ENCODE peak calls at places on chromosomes 6 and 20, in ten cellular contexts. H is ovary, J is H9, N is prostate gland, L is aorta, K is upper lobe of left lung, X is adipocyte, P is neural progenitor cell, E is A549, O is tibial artery. Y is an unnamed sample.

GRCh38 chr20:44185574-44185973 is 1.4 kb downstream of the JPH2 start:
- DNase-seq in O (no peak), E (no peak), K (no peak), H (no peak), L (no peak), P (no peak), J (no peak), X (no peak), N (no peak), Y (no peak)

GRCh38 chr20:56551571-56551970 is 18.5 kb downstream of the FAM209B start:
- DNase-seq in H (no peak), O (no peak), K (no peak), P (no peak), X (no peak), N (no peak), L (no peak), E (no peak), J (no peak), Y (no peak)

GRCh38 chr20:61451953-61452352 is 199.9 kb downstream of the CDH4 start:
- DNase-seq in L (no peak), P (no peak), E (no peak), X (no peak), J (no peak), H (no peak), N (no peak), K (no peak), O (no peak), Y (no peak)

GRCh38 chr20:32509639-32510066 is 75.5 kb downstream of the NOL4L start:
- DNase-seq in H (no peak), L (peak; percentile 33), N (peak; percentile 28), K (no peak), E (no peak), J (peak; percentile 26), O (no peak), X (no peak), P (no peak), Y (peak; percentile 26)

GRCh38 chr20:21360686-21361085 is 36.6 kb downstream of the NKX2-4 start:
- DNase-seq in J (no peak), L (no peak), H (no peak), P (no peak), X (peak; percentile 80), E (no peak), N (no peak), K (no peak), O (no peak), Y (no peak)

GRCh38 chr6:159788757-159789376 is 535 bp downstream of the TCP1 start:
- DNase-seq in O (peak; percentile 49), E (peak; percentile 15), P (peak; percentile 60), K (peak; percentile 90), L (peak; percentile 81), H (peak; percentile 31), N (peak; percentile 37), X (peak; percentile 71), J (peak; percentile 39), Y (no peak)

GRCh38 chr6:15389079-15389758 is 143.3 kb downstream of the JARID2 start:
- DNase-seq in N (peak; percentile 26), P (no peak), K (peak; percentile 15), O (no peak), X (peak; percentile 42), H (no peak), E (no peak), J (no peak), L (no peak), Y (no peak)

GRCh38 chr20:48298851-48299484 is 513.7 kb upstream of the SULF2 start:
- DNase-seq in X (peak; percentile 91), L (no peak), P (peak; percentile 25), O (no peak), H (no peak), K (no peak), J (no peak), E (peak; percentile 60), N (peak; percentile 48), Y (no peak)

DNA sequence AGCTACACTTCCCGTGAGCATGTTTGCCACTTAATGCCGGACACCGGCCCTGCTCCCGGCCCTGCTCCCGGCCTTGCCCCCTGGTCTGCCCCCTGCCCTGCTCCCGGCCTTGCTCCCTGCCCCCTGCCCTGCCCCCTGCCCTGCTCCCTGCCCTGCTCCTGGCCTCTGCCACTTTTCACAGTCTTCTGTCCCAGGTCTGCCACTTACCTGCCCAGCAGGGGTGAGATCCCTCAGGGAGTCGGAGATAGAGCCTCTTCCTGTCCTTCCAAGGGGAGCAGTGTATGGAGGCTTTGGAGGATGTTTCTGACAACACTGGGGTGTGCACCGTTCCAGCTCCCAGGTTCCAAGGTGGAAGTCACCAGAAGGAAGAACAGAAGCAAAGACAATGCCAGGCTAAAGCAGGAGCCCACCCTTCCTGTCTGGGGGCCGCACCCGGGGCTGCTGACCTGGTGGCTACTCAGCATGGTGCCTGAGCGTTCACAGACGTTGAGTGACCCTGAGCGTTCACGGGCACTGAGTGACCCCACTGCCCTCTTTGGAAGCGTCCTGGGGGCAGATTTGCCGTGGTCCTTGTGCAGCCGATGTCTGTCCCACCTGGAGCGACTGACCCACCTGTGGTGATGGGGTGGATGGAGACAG is 199.8 kb downstream of the DLL1 start:
- DNase-seq in N (no peak), L (peak; percentile 66), P (no peak), J (no peak), E (no peak), O (peak; percentile 12), K (peak; percentile 58), H (peak; percentile 8), X (no peak), Y (peak; percentile 3)
- H3K9me3 ChIP-seq in N (no peaks in the 10 kb centered on the region), L (no peaks in the 10 kb centered on the region), P (no peaks in the 10 kb centered on the region), J (no peaks in the 10 kb centered on the region), E (no peaks in the 10 kb centered on the region), O (no peaks in the 10 kb centered on the region), K (no peaks in the 10 kb centered on the region), H (no peaks in the 10 kb centered on the region), X (no peaks in the 10 kb centered on the region), Y (no peaks in the 10 kb centered on the region)

DNA sequence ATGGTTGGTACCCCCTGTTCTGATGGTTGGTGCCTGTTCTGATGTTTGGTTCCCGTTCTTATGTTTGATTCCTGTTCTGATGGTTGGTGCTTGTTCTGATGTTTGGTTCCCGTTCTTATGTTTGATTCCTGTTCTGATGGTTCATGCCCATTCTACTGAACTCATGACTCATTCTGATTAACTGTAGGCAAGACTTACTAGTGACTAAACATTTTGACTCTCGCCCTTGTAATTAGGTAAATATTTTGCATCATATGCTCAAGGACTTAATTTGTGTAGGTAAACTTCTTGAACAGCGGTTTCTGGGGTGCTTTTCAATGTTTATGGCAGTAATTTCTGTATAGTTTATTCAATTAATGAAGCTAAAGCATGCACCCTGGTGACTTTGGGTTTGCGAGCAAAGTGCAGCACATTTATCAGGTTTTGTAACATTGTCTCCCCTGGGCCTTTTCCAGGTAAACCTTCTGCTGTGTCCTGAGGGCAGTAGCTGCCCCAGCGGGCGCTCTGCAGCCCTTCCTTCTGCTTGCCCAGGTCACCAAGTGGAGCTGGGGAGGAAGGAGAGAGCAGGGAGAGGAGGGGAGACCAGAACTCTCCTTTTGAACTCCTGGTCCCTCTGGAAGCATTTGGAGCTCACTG is 145.8 kb downstream of the DLL1 start:
- DNase-seq in X (no peak), J (no peak), K (no peak), L (peak; percentile 9), P (no peak), O (no peak), E (no peak), H (no peak), N (no peak), Y (no peak)
- H3K9me3 ChIP-seq in X (peaks cover 12% of the 10 kb centered on the region), J (no peaks in the 10 kb centered on the region), K (no peaks in the 10 kb centered on the region), L (no peaks in the 10 kb centered on the region), P (no peaks in the 10 kb centered on the region), O (no peaks in the 10 kb centered on the region), E (no peaks in the 10 kb centered on the region), H (no peaks in the 10 kb centered on the region), N (no peaks in the 10 kb centered on the region), Y (no peaks in the 10 kb centered on the region)

GRCh38 chr6:168309183-168309582 is 10.4 kb downstream of the DACT2 start:
- DNase-seq in N (no peak), L (no peak), P (no peak), O (no peak), X (no peak), H (no peak), K (peak; percentile 79), E (no peak), J (no peak), Y (no peak)

GRCh38 chr6:168313371-168314028 is 6.1 kb downstream of the DACT2 start:
- DNase-seq in L (no peak), N (peak; percentile 36), X (no peak), H (no peak), E (no peak), K (no peak), J (no peak), P (peak; percentile 73), O (no peak), Y (no peak)

GRCh38 chr6:168309997-168310396 is 9.6 kb downstream of the DACT2 start:
- DNase-seq in X (no peak), J (no peak), E (no peak), H (no peak), K (peak; percentile 72), O (no peak), L (no peak), N (no peak), P (no peak), Y (no peak)

GRCh38 chr6:168310945-168311344 is 8.6 kb downstream of the DACT2 start:
- DNase-seq in O (no peak), K (no peak), J (no peak), E (no peak), X (no peak), P (no peak), H (no peak), N (no peak), L (no peak), Y (no peak)

DNA sequence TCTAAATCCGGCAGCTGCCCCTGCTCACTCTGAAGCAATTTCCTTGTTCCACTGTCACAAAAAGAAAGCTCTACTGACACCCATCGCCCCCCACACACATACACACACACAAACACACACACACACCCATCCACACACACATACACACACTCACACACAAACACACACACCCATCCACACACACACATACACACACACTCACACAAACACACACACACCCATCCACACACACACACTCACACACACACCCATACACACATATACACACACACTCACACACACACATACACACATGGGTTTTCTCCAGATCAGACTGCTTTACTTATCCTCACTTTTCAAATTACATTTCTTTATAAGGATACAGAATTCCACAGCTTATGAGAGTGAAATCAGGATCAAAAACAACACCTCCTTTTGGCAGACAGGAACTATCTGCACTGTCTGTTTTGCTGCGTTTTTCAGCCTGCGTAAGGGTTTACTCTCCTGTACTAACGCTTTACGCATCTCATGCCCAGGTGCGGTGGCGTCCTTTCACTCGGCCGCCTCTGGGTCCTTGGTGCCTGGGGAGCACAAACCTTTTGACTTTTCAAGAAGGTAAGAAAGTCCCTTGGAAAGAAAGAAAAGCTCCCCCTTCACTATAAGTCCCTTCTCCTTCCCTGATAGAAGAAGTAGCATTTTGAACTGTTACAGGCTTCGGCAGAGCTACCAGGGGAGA is 8.0 kb downstream of the DACT2 start:
- DNase-seq in N (no peak), K (no peak), P (no peak), J (no peak), X (no peak), O (no peak), H (no peak), L (no peak), E (no peak), Y (no peak)
- H3K9me3 ChIP-seq in N (no peaks in the 10 kb centered on the region), K (no peaks in the 10 kb centered on the region), P (no peaks in the 10 kb centered on the region), J (no peaks in the 10 kb centered on the region), X (no peaks in the 10 kb centered on the region), O (no peaks in the 10 kb centered on the region), H (no peaks in the 10 kb centered on the region), L (no peaks in the 10 kb centered on the region), E (no peaks in the 10 kb centered on the region), Y (no peaks in the 10 kb centered on the region)

DNA sequence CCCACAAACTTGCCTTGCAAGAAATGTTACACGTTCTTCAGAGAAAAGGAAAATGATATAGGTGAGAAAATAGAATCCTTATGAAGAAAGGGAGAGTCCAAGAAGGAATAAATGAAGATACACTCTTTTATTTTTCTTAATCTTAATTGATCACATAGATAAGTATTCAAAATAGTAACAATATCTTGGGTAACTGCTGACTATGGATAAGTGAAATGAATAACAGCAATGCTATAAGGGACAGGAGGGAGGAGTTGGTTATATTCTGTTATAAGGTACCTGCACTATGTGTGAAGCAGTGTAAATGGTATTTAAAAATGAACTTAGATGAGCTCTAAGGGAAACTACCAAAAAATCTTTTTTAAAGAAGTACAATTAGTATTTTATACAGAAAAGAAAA is 38.3 kb downstream of the RANBP9 start:
- DNase-seq in L (no peak), O (no peak), J (no peak), H (no peak), P (no peak), N (no peak), E (no peak), K (no peak), X (no peak), Y (no peak)
- H3K9me3 ChIP-seq in L (no peaks in the 10 kb centered on the region), O (no peaks in the 10 kb centered on the region), J (no peaks in the 10 kb centered on the region), H (no peaks in the 10 kb centered on the region), P (peaks cover 9% of the 10 kb centered on the region), N (no peaks in the 10 kb centered on the region), E (peaks cover 3% of the 10 kb centered on the region), K (peaks cover 3% of the 10 kb centered on the region), X (peaks cover 3% of the 10 kb centered on the region), Y (no peaks in the 10 kb centered on the region)

Y was measured in T-helper 17 cell.